ENCODE peak calls at places on chromosome 1, in ten cellular contexts. U, A, E, N, L, I, Y, J, C and D are unnamed samples.

GRCh38 chr1:30525980-30526651 is 197.3 kb downstream of the MATN1 start:
- DNase-seq in U (no peak), A (peak), E (no peak), N (no peak), L (no peak), I (no peak), Y (peak), J (peak), C (no peak), D (no peak)

GRCh38 chr1:22284906-22285544 is 142.1 kb upstream of the WNT4 start:
- DNase-seq in U (no peak), A (peak), E (no peak), N (no peak), L (no peak), I (no peak), Y (no peak), J (no peak), C (no peak), D (no peak)

GRCh38 chr1:159828916-159829634 is 2.4 kb downstream of the SLAMF8 start:
- DNase-seq in U (no peak), A (peak), E (no peak), N (peak), L (no peak), I (no peak), Y (no peak), J (peak), C (peak), D (peak)

GRCh38 chr1:209527372-209527771 is 56.1 kb upstream of the CAMK1G start:
- DNase-seq in U (no peak), A (no peak), E (no peak), N (no peak), L (no peak), I (no peak), Y (peak), J (no peak), C (no peak), D (no peak)

GRCh38 chr1:41918450-41919043 is at the start of gene HIVEP3:
- DNase-seq in U (no peak), A (no peak), E (no peak), N (no peak), L (no peak), I (no peak), Y (peak), J (no peak), C (no peak), D (no peak)

GRCh38 chr1:101112051-101112770 is 86.6 kb upstream of the DPH5 start:
- DNase-seq in U (no peak), A (no peak), E (peak), N (peak), L (peak), I (peak), Y (no peak), J (peak), C (peak), D (peak)

GRCh38 chr1:19325368-19325957 is 13.3 kb downstream of the SLC66A1 start:
- DNase-seq in U (no peak), A (no peak), E (no peak), N (no peak), L (no peak), I (no peak), Y (no peak), J (no peak), C (no peak), D (no peak)

GRCh38 chr1:235088907-235089306 is 39.7 kb downstream of the TOMM20 start:
- DNase-seq in U (no peak), A (no peak), E (no peak), N (no peak), L (no peak), I (no peak), Y (no peak), J (no peak), C (no peak), D (no peak)

GRCh38 chr1:171139890-171140289 is 45.2 kb upstream of the FMO2 start:
- DNase-seq in U (no peak), A (no peak), E (no peak), N (no peak), L (no peak), I (no peak), Y (no peak), J (no peak), C (no peak), D (no peak)

GRCh38 chr1:26824735-26825134 is 1.8 kb upstream of the ZDHHC18 start:
- DNase-seq in U (no peak), A (no peak), E (no peak), N (no peak), L (no peak), I (no peak), Y (no peak), J (no peak), C (no peak), D (no peak)